ENCODE peak calls at places on chromosome 10, in eight cellular contexts. One of them, this sample, is unnamed.

GRCh38 chr10:6494934-6495592 is 85.0 kb downstream of the PRKCQ start:
- DNase-seq in lung: no peak
- DNase-seq in IMR-90: no peak
- DNase-seq in prostate gland: no peak
- DNase-seq in lower lobe of right lung: no peak
- DNase-seq in transverse colon: no peak
- DNase-seq in gastrocnemius medialis: no peak
- DNase-seq in Peyer's patch: no peak
- DNase-seq in this sample: no peak

GRCh38 chr10:67936416-67936815 is 52.0 kb downstream of the SIRT1 start:
- DNase-seq in lung: no peak
- DNase-seq in IMR-90: peak; percentile 62
- DNase-seq in prostate gland: no peak
- DNase-seq in lower lobe of right lung: no peak
- DNase-seq in transverse colon: no peak
- DNase-seq in gastrocnemius medialis: no peak
- DNase-seq in Peyer's patch: no peak
- DNase-seq in this sample: no peak

GRCh38 chr10:116659049-116659670 is 38.4 kb downstream of the PNLIPRP2 start:
- DNase-seq in lung: no peak
- DNase-seq in IMR-90: no peak
- DNase-seq in prostate gland: no peak
- DNase-seq in lower lobe of right lung: no peak
- DNase-seq in transverse colon: no peak
- DNase-seq in gastrocnemius medialis: no peak
- DNase-seq in Peyer's patch: no peak
- DNase-seq in this sample: no peak

GRCh38 chr10:12806228-12807095 is 195.1 kb downstream of the CCDC3 start:
- DNase-seq in lung: no peak
- DNase-seq in IMR-90: no peak
- DNase-seq in prostate gland: no peak
- DNase-seq in lower lobe of right lung: no peak
- DNase-seq in transverse colon: peak; percentile 21
- DNase-seq in gastrocnemius medialis: no peak
- DNase-seq in Peyer's patch: no peak
- DNase-seq in this sample: no peak

GRCh38 chr10:97538401-97538800 is 34.2 kb upstream of the ANKRD2 start:
- DNase-seq in lung: no peak
- DNase-seq in IMR-90: peak; percentile 60
- DNase-seq in prostate gland: no peak
- DNase-seq in lower lobe of right lung: no peak
- DNase-seq in transverse colon: no peak
- DNase-seq in gastrocnemius medialis: no peak
- DNase-seq in Peyer's patch: no peak
- DNase-seq in this sample: no peak

GRCh38 chr10:14259696-14260595 is 70.8 kb downstream of the FRMD4A start:
- DNase-seq in lung: no peak
- DNase-seq in IMR-90: peak; percentile 60
- DNase-seq in prostate gland: peak; percentile 17
- DNase-seq in lower lobe of right lung: no peak
- DNase-seq in transverse colon: no peak
- DNase-seq in gastrocnemius medialis: peak; percentile 15
- DNase-seq in Peyer's patch: no peak
- DNase-seq in this sample: no peak

GRCh38 chr10:115830260-115830970 is 442.6 kb downstream of the GFRA1 start:
- DNase-seq in lung: no peak
- DNase-seq in IMR-90: peak; percentile 88
- DNase-seq in prostate gland: no peak
- DNase-seq in lower lobe of right lung: no peak
- DNase-seq in transverse colon: no peak
- DNase-seq in gastrocnemius medialis: no peak
- DNase-seq in Peyer's patch: no peak
- DNase-seq in this sample: peak; percentile 55

GRCh38 chr10:128077155-128077875 is 48.9 kb downstream of the MKI67 start:
- DNase-seq in lung: no peak
- DNase-seq in IMR-90: no peak
- DNase-seq in prostate gland: no peak
- DNase-seq in lower lobe of right lung: no peak
- DNase-seq in transverse colon: no peak
- DNase-seq in gastrocnemius medialis: no peak
- DNase-seq in Peyer's patch: no peak
- DNase-seq in this sample: no peak

GRCh38 chr10:46329690-46330016 is 42.9 kb downstream of the ANTXRL start:
- DNase-seq in lung: no peak
- DNase-seq in IMR-90: no peak
- DNase-seq in prostate gland: no peak
- DNase-seq in lower lobe of right lung: no peak
- DNase-seq in transverse colon: no peak
- DNase-seq in gastrocnemius medialis: no peak
- DNase-seq in Peyer's patch: no peak
- DNase-seq in this sample: peak; percentile 56

GRCh38 chr10:45308707-45309106 is 6.7 kb downstream of the OR13A1 start:
- DNase-seq in lung: no peak
- DNase-seq in IMR-90: no peak
- DNase-seq in prostate gland: no peak
- DNase-seq in lower lobe of right lung: no peak
- DNase-seq in transverse colon: no peak
- DNase-seq in gastrocnemius medialis: no peak
- DNase-seq in Peyer's patch: no peak
- DNase-seq in this sample: no peak

GRCh38 chr10:132047575-132048293 is 18.0 kb upstream of the JAKMIP3 start:
- DNase-seq in lung: no peak
- DNase-seq in IMR-90: no peak
- DNase-seq in prostate gland: no peak
- DNase-seq in lower lobe of right lung: no peak
- DNase-seq in transverse colon: no peak
- DNase-seq in gastrocnemius medialis: no peak
- DNase-seq in Peyer's patch: no peak
- DNase-seq in this sample: no peak

GRCh38 chr10:35194906-35195305 is 68.3 kb downstream of the CREM start:
- DNase-seq in lung: no peak
- DNase-seq in IMR-90: peak; percentile 91
- DNase-seq in prostate gland: no peak
- DNase-seq in lower lobe of right lung: no peak
- DNase-seq in transverse colon: no peak
- DNase-seq in gastrocnemius medialis: no peak
- DNase-seq in Peyer's patch: no peak
- DNase-seq in this sample: no peak

GRCh38 chr10:19782430-19783089 is 33.7 kb upstream of the PLXDC2 start:
- DNase-seq in lung: no peak
- DNase-seq in IMR-90: no peak
- DNase-seq in prostate gland: no peak
- DNase-seq in lower lobe of right lung: no peak
- DNase-seq in transverse colon: no peak
- DNase-seq in gastrocnemius medialis: no peak
- DNase-seq in Peyer's patch: no peak
- DNase-seq in this sample: no peak

GRCh38 chr10:26507441-26507840 is 69.3 kb downstream of the APBB1IP start:
- DNase-seq in lung: no peak
- DNase-seq in IMR-90: no peak
- DNase-seq in prostate gland: no peak
- DNase-seq in lower lobe of right lung: no peak
- DNase-seq in transverse colon: no peak
- DNase-seq in gastrocnemius medialis: no peak
- DNase-seq in Peyer's patch: no peak
- DNase-seq in this sample: no peak

GRCh38 chr10:73584737-73585136 is 6.4 kb downstream of the USP54 start:
- DNase-seq in lung: no peak
- DNase-seq in IMR-90: peak; percentile 52
- DNase-seq in prostate gland: no peak
- DNase-seq in lower lobe of right lung: no peak
- DNase-seq in transverse colon: no peak
- DNase-seq in gastrocnemius medialis: no peak
- DNase-seq in Peyer's patch: no peak
- DNase-seq in this sample: no peak

DNA sequence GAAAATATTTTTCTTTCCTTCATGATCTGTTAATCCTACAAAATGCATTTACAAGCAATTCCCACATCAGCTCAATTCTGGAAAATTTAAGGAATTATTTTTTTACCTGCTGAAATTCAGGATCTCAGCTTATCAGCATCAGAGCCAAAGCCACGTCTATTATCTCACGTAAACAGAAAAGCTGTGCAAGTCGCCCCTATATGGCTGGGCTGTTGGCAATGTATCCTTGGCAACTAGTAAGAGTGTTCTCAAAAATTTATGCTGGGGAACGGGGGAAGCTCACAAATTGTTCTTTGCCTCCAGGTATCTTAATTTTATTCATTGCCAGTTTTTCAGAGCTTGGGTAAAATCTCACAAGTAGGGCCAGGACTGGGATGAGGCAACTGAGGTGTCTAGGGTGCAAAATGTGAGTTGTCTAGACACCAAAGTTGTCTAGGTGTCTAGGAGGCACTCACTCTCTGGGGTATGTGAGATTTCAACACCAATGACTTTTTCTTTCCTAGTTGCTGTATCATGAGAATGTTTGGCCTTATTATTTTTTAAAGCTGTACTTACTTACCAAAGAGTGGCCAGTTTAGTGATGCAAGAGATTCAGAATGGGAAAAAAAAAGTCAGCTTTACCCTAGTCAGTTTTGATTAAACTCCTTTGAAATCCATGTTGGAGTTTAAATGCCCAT is 5.1 kb downstream of the GSTO2 start:
- DNase-seq in lung: no peak
- DNase-seq in IMR-90: no peak
- DNase-seq in prostate gland: no peak
- DNase-seq in lower lobe of right lung: no peak
- DNase-seq in transverse colon: no peak
- DNase-seq in gastrocnemius medialis: no peak
- DNase-seq in Peyer's patch: no peak
- DNase-seq in this sample: no peak
- H3K4me3 ChIP-seq in lung: no peak overlapping the region
- H3K4me3 ChIP-seq in IMR-90: no peak overlapping the region
- H3K4me3 ChIP-seq in prostate gland: no peak overlapping the region
- H3K4me3 ChIP-seq in lower lobe of right lung: no peak overlapping the region
- H3K4me3 ChIP-seq in transverse colon: no peak overlapping the region
- H3K4me3 ChIP-seq in gastrocnemius medialis: no peak overlapping the region
- H3K4me3 ChIP-seq in Peyer's patch: no peak overlapping the region
- H3K4me3 ChIP-seq in this sample: no peak overlapping the region

DNA sequence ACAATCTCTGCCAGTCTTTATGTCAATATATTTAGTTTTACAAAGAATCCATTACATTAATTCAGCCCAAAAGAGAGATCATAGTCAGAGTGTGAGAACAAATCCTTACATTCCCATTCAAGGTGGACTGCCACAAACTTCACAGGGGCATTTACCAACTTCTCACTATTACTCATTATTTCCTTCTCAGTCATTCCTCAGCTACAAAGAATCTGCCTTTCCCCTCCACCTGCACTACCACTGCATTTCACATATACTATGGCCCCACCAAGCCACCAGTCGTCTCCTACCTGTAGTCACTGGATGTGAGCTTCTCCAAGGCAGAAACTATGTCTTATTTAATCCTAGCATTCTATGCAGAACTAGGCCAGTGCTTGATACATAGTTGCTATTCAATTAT is 94.3 kb downstream of the USP6NL start:
- DNase-seq in lung: no peak
- DNase-seq in IMR-90: no peak
- DNase-seq in prostate gland: no peak
- DNase-seq in lower lobe of right lung: no peak
- DNase-seq in transverse colon: no peak
- DNase-seq in gastrocnemius medialis: no peak
- DNase-seq in Peyer's patch: no peak
- DNase-seq in this sample: no peak
- H3K36me3 ChIP-seq in lung: no peaks in the 10 kb centered on the region
- H3K36me3 ChIP-seq in IMR-90: no peaks in the 10 kb centered on the region
- H3K36me3 ChIP-seq in prostate gland: no peaks in the 10 kb centered on the region
- H3K36me3 ChIP-seq in lower lobe of right lung: no peaks in the 10 kb centered on the region
- H3K36me3 ChIP-seq in transverse colon: no peaks in the 10 kb centered on the region
- H3K36me3 ChIP-seq in gastrocnemius medialis: no peaks in the 10 kb centered on the region
- H3K36me3 ChIP-seq in Peyer's patch: no peaks in the 10 kb centered on the region
- H3K36me3 ChIP-seq in this sample: no peaks in the 10 kb centered on the region

GRCh38 chr10:42755591-42756093 is 27.0 kb upstream of the BMS1 start:
- DNase-seq in lung: no peak
- DNase-seq in IMR-90: no peak
- DNase-seq in prostate gland: no peak
- DNase-seq in lower lobe of right lung: no peak
- DNase-seq in transverse colon: no peak
- DNase-seq in gastrocnemius medialis: no peak
- DNase-seq in Peyer's patch: no peak
- DNase-seq in this sample: no peak

GRCh38 chr10:42753507-42754154 is 29.0 kb upstream of the BMS1 start:
- DNase-seq in lung: no peak
- DNase-seq in IMR-90: no peak
- DNase-seq in prostate gland: no peak
- DNase-seq in lower lobe of right lung: peak; percentile 51
- DNase-seq in transverse colon: no peak
- DNase-seq in gastrocnemius medialis: no peak
- DNase-seq in Peyer's patch: no peak
- DNase-seq in this sample: peak; percentile 13

GRCh38 chr10:42755028-42755451 is 27.6 kb upstream of the BMS1 start:
- DNase-seq in lung: no peak
- DNase-seq in IMR-90: no peak
- DNase-seq in prostate gland: no peak
- DNase-seq in lower lobe of right lung: no peak
- DNase-seq in transverse colon: no peak
- DNase-seq in gastrocnemius medialis: no peak
- DNase-seq in Peyer's patch: no peak
- DNase-seq in this sample: no peak

GRCh38 chr10:42753126-42753506 is 29.5 kb upstream of the BMS1 start:
- DNase-seq in lung: peak; percentile 80
- DNase-seq in IMR-90: peak; percentile 55
- DNase-seq in prostate gland: peak; percentile 74
- DNase-seq in lower lobe of right lung: peak; percentile 76
- DNase-seq in transverse colon: peak; percentile 83
- DNase-seq in gastrocnemius medialis: peak; percentile 42
- DNase-seq in Peyer's patch: peak; percentile 88
- DNase-seq in this sample: peak; percentile 71

GRCh38 chr10:42754155-42755027 is 28.2 kb upstream of the BMS1 start:
- DNase-seq in lung: no peak
- DNase-seq in IMR-90: no peak
- DNase-seq in prostate gland: peak; percentile 19
- DNase-seq in lower lobe of right lung: peak; percentile 53
- DNase-seq in transverse colon: no peak
- DNase-seq in gastrocnemius medialis: no peak
- DNase-seq in Peyer's patch: no peak
- DNase-seq in this sample: peak; percentile 9
- H3K27me3 ChIP-seq in lung: no peaks in the 10 kb centered on the region
- H3K27me3 ChIP-seq in IMR-90: peaks cover 34% of the 10 kb centered on the region
- H3K27me3 ChIP-seq in prostate gland: no peaks in the 10 kb centered on the region
- H3K27me3 ChIP-seq in lower lobe of right lung: peaks cover 51% of the 10 kb centered on the region
- H3K27me3 ChIP-seq in transverse colon: peaks cover 48% of the 10 kb centered on the region
- H3K27me3 ChIP-seq in gastrocnemius medialis: peaks cover 59% of the 10 kb centered on the region
- H3K27me3 ChIP-seq in Peyer's patch: no peaks in the 10 kb centered on the region
- H3K27me3 ChIP-seq in this sample: peaks cover 20% of the 10 kb centered on the region

DNA sequence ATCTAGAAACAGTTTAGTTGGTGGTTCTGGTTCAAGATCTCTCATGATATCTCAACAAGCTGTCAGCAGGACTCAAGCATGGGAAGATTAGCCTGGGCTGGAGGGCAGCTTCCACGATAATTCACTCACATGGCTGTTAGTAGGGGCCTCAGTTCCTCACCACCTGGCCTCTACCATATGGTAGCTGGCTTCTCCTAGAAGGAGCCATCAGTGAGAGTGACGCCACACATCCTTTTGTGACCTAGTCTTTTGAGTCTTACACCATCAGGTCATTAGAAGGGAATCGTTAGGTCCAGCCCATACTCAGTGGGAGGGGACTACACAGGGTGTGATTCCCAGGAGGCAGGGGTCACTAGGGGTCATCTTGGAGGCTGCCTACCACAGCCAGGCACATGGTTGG is 239.3 kb upstream of the PLPP4 start:
- DNase-seq in lung: no peak
- DNase-seq in IMR-90: no peak
- DNase-seq in prostate gland: no peak
- DNase-seq in lower lobe of right lung: no peak
- DNase-seq in transverse colon: no peak
- DNase-seq in gastrocnemius medialis: no peak
- DNase-seq in Peyer's patch: no peak
- DNase-seq in this sample: no peak
- H3K4me3 ChIP-seq in lung: no peak overlapping the region
- H3K4me3 ChIP-seq in IMR-90: no peak overlapping the region
- H3K4me3 ChIP-seq in prostate gland: no peak overlapping the region
- H3K4me3 ChIP-seq in lower lobe of right lung: no peak overlapping the region
- H3K4me3 ChIP-seq in transverse colon: no peak overlapping the region
- H3K4me3 ChIP-seq in gastrocnemius medialis: no peak overlapping the region
- H3K4me3 ChIP-seq in Peyer's patch: no peak overlapping the region
- H3K4me3 ChIP-seq in this sample: no peak overlapping the region

This sample was measured in MG63.